ENCODE peak calls at places on chromosomes 3 and 15, in six cellular contexts. One of them, this sample, is unnamed.

GRCh38 chr3:31252216-31253185 is 280.2 kb upstream of the STT3B start:
- DNase-seq in progenitor cell of endocrine pancreas: no peak
- DNase-seq in PC-3: no peak
- DNase-seq in IMR-90: no peak
- DNase-seq in left ventricle myocardium inferior: no peak
- DNase-seq in AG09319: no peak
- DNase-seq in this sample: no peak

GRCh38 chr15:25176991-25177954 is 222.5 kb downstream of the SNRPN start:
- DNase-seq in progenitor cell of endocrine pancreas: peak
- DNase-seq in PC-3: no peak
- DNase-seq in IMR-90: no peak
- DNase-seq in left ventricle myocardium inferior: peak
- DNase-seq in AG09319: no peak
- DNase-seq in this sample: peak

GRCh38 chr3:139934557-139935070 is 371 bp upstream of the CLSTN2 start:
- DNase-seq in progenitor cell of endocrine pancreas: peak
- DNase-seq in PC-3: no peak
- DNase-seq in IMR-90: no peak
- DNase-seq in left ventricle myocardium inferior: peak
- DNase-seq in AG09319: no peak
- DNase-seq in this sample: no peak

GRCh38 chr3:9881440-9881839 is 1.4 kb upstream of the CIDEC start:
- DNase-seq in progenitor cell of endocrine pancreas: no peak
- DNase-seq in PC-3: no peak
- DNase-seq in IMR-90: no peak
- DNase-seq in left ventricle myocardium inferior: no peak
- DNase-seq in AG09319: no peak
- DNase-seq in this sample: no peak

GRCh38 chr3:73045391-73045790 is 16.1 kb upstream of the EBLN2 start:
- DNase-seq in progenitor cell of endocrine pancreas: no peak
- DNase-seq in PC-3: no peak
- DNase-seq in IMR-90: peak
- DNase-seq in left ventricle myocardium inferior: no peak
- DNase-seq in AG09319: no peak
- DNase-seq in this sample: no peak

GRCh38 chr3:27219127-27219860 is 149.9 kb downstream of the NEK10 start:
- DNase-seq in progenitor cell of endocrine pancreas: no peak
- DNase-seq in PC-3: peak
- DNase-seq in IMR-90: peak
- DNase-seq in left ventricle myocardium inferior: no peak
- DNase-seq in AG09319: no peak
- DNase-seq in this sample: no peak

GRCh38 chr15:49741721-49742120 is 120.9 kb downstream of the DTWD1 start:
- DNase-seq in progenitor cell of endocrine pancreas: no peak
- DNase-seq in PC-3: no peak
- DNase-seq in IMR-90: no peak
- DNase-seq in left ventricle myocardium inferior: no peak
- DNase-seq in AG09319: no peak
- DNase-seq in this sample: no peak

GRCh38 chr3:47485812-47486211 is 10.1 kb upstream of the SCAP start:
- DNase-seq in progenitor cell of endocrine pancreas: no peak
- DNase-seq in PC-3: peak
- DNase-seq in IMR-90: peak
- DNase-seq in left ventricle myocardium inferior: no peak
- DNase-seq in AG09319: no peak
- DNase-seq in this sample: no peak

GRCh38 chr15:69607101-69607500 is 154.5 kb downstream of the RPLP1 start:
- DNase-seq in progenitor cell of endocrine pancreas: no peak
- DNase-seq in PC-3: no peak
- DNase-seq in IMR-90: no peak
- DNase-seq in left ventricle myocardium inferior: no peak
- DNase-seq in AG09319: no peak
- DNase-seq in this sample: no peak

GRCh38 chr15:31278056-31278445 is 48.6 kb upstream of the KLF13 start:
- DNase-seq in progenitor cell of endocrine pancreas: peak
- DNase-seq in PC-3: no peak
- DNase-seq in IMR-90: no peak
- DNase-seq in left ventricle myocardium inferior: no peak
- DNase-seq in AG09319: no peak
- DNase-seq in this sample: peak

GRCh38 chr3:195906865-195907729 is 1.3 kb downstream of the TNK2 start:
- DNase-seq in progenitor cell of endocrine pancreas: no peak
- DNase-seq in PC-3: peak
- DNase-seq in IMR-90: peak
- DNase-seq in left ventricle myocardium inferior: no peak
- DNase-seq in AG09319: no peak
- DNase-seq in this sample: peak

GRCh38 chr15:66196565-66196964 is 57.0 kb downstream of the MEGF11 start:
- DNase-seq in progenitor cell of endocrine pancreas: no peak
- DNase-seq in PC-3: peak
- DNase-seq in IMR-90: peak
- DNase-seq in left ventricle myocardium inferior: no peak
- DNase-seq in AG09319: no peak
- DNase-seq in this sample: no peak

GRCh38 chr3:99410789-99411311 is 227.5 kb upstream of the COL8A1 start:
- DNase-seq in progenitor cell of endocrine pancreas: no peak
- DNase-seq in PC-3: peak
- DNase-seq in IMR-90: peak
- DNase-seq in left ventricle myocardium inferior: no peak
- DNase-seq in AG09319: peak
- DNase-seq in this sample: no peak

GRCh38 chr3:101744811-101745210 is 20.4 kb downstream of the CEP97 start:
- DNase-seq in progenitor cell of endocrine pancreas: no peak
- DNase-seq in PC-3: no peak
- DNase-seq in IMR-90: no peak
- DNase-seq in left ventricle myocardium inferior: no peak
- DNase-seq in AG09319: no peak
- DNase-seq in this sample: no peak

GRCh38 chr15:88897456-88898194 is 2.3 kb upstream of the HAPLN3 start:
- DNase-seq in progenitor cell of endocrine pancreas: peak
- DNase-seq in PC-3: peak
- DNase-seq in IMR-90: peak
- DNase-seq in left ventricle myocardium inferior: peak
- DNase-seq in AG09319: peak
- DNase-seq in this sample: no peak

GRCh38 chr15:68311464-68311835 is 33.9 kb downstream of the FEM1B start:
- DNase-seq in progenitor cell of endocrine pancreas: no peak
- DNase-seq in PC-3: no peak
- DNase-seq in IMR-90: no peak
- DNase-seq in left ventricle myocardium inferior: no peak
- DNase-seq in AG09319: no peak
- DNase-seq in this sample: no peak

GRCh38 chr3:194967126-194968117 is 281.7 kb downstream of the FAM43A start:
- DNase-seq in progenitor cell of endocrine pancreas: no peak
- DNase-seq in PC-3: no peak
- DNase-seq in IMR-90: no peak
- DNase-seq in left ventricle myocardium inferior: no peak
- DNase-seq in AG09319: no peak
- DNase-seq in this sample: no peak

GRCh38 chr3:67637255-67637900 is 17.0 kb downstream of the SUCLG2 start:
- DNase-seq in progenitor cell of endocrine pancreas: no peak
- DNase-seq in PC-3: no peak
- DNase-seq in IMR-90: no peak
- DNase-seq in left ventricle myocardium inferior: no peak
- DNase-seq in AG09319: no peak
- DNase-seq in this sample: no peak

GRCh38 chr3:60935709-60936108 is 315.5 kb downstream of the FHIT start:
- DNase-seq in progenitor cell of endocrine pancreas: no peak
- DNase-seq in PC-3: peak
- DNase-seq in IMR-90: peak
- DNase-seq in left ventricle myocardium inferior: no peak
- DNase-seq in AG09319: no peak
- DNase-seq in this sample: no peak

GRCh38 chr3:189365609-189366564 is 194.1 kb downstream of the TPRG1 start:
- DNase-seq in progenitor cell of endocrine pancreas: no peak
- DNase-seq in PC-3: no peak
- DNase-seq in IMR-90: no peak
- DNase-seq in left ventricle myocardium inferior: no peak
- DNase-seq in AG09319: no peak
- DNase-seq in this sample: no peak
- TF ChIP-seq CTCF in progenitor cell of endocrine pancreas: no peak
- TF ChIP-seq CTCF in PC-3: no peak
- TF ChIP-seq CTCF in IMR-90: no peak
- TF ChIP-seq CTCF in left ventricle myocardium inferior: no peak
- TF ChIP-seq CTCF in AG09319: peak
- TF ChIP-seq CTCF in this sample: no peak

DNA sequence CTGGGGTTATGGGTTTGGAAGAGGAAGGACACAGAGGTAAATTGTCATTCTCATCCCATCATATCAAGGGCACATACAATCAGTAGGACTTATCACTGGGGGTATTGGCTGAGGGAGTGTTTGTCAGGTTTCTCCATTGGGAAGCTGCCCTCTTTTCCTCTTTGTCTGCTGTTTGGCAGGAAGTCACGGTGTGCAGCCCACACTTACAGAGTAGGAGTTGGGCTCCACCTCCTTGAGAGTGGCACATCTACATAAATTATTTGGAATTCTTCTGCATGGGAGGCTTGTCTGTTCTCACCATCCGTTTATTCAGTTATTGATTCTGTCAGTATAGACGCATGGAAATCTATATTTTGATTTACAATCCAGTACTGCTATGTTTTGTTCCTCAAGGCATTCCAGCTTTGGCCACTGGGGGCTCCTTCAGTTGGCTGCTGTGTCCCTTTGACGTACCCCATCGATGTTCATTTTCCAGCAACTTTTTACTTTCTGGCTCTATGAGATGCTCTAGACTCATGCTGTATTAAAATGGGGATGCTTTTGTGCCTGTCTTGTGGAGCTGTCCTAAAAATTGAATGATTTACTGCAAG is 200.3 kb downstream of the SLCO3A1 start:
- DNase-seq in progenitor cell of endocrine pancreas: no peak
- DNase-seq in PC-3: no peak
- DNase-seq in IMR-90: no peak
- DNase-seq in left ventricle myocardium inferior: no peak
- DNase-seq in AG09319: no peak
- DNase-seq in this sample: no peak
- TF ChIP-seq CTCF in progenitor cell of endocrine pancreas: peak
- TF ChIP-seq CTCF in PC-3: peak
- TF ChIP-seq CTCF in IMR-90: no peak
- TF ChIP-seq CTCF in left ventricle myocardium inferior: peak
- TF ChIP-seq CTCF in AG09319: peak
- TF ChIP-seq CTCF in this sample: no peak

DNA sequence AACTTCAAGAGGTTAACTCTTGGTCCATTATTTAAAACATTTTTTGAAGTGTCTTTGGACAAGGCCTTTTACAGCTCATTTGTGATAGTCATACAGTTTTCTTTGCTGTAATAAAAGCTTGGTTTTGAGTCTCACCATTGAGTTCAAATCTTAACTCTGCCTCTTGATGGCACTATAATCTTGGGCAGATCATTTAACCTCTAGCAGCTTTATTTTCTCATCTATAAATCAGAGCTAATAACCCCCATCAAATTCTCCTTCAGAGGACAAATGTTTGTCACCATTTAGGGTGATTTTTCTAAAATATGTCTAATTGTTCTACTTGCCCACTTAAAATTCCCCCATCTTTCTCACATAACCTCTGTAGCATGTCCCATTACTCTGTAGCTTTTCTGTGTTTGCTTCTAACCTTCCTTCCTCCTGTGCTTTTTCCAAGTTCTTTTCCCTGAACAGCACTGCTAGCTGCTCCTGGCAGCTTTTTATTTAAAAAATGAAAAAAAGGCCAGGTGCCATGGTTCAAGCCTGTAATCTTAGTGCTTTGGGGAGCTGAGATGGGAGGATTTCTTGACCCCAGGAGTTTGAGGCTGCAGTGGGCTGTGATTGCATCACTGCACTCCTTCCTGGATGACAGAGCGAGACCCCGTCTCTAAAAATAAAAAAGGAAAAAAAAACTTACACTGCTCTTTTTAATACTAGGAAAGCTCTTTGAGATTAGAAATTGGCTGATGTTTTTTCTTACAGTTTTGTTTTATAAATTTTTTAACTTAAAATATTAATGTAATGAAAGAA is 28.5 kb downstream of the UBE2E1 start:
- DNase-seq in progenitor cell of endocrine pancreas: no peak
- DNase-seq in PC-3: no peak
- DNase-seq in IMR-90: no peak
- DNase-seq in left ventricle myocardium inferior: no peak
- DNase-seq in AG09319: no peak
- DNase-seq in this sample: no peak
- TF ChIP-seq CTCF in progenitor cell of endocrine pancreas: peak
- TF ChIP-seq CTCF in PC-3: peak
- TF ChIP-seq CTCF in IMR-90: peak
- TF ChIP-seq CTCF in left ventricle myocardium inferior: peak
- TF ChIP-seq CTCF in AG09319: no peak
- TF ChIP-seq CTCF in this sample: no peak

GRCh38 chr3:166362698-166363097 is 525.5 kb upstream of the BCHE start:
- DNase-seq in progenitor cell of endocrine pancreas: no peak
- DNase-seq in PC-3: peak
- DNase-seq in IMR-90: no peak
- DNase-seq in left ventricle myocardium inferior: no peak
- DNase-seq in AG09319: no peak
- DNase-seq in this sample: no peak
- TF ChIP-seq CTCF in progenitor cell of endocrine pancreas: no peak
- TF ChIP-seq CTCF in PC-3: no peak
- TF ChIP-seq CTCF in IMR-90: no peak
- TF ChIP-seq CTCF in left ventricle myocardium inferior: no peak
- TF ChIP-seq CTCF in AG09319: no peak
- TF ChIP-seq CTCF in this sample: no peak

GRCh38 chr3:123169492-123169929 is 32.2 kb upstream of the SEC22A start:
- DNase-seq in progenitor cell of endocrine pancreas: no peak
- DNase-seq in PC-3: no peak
- DNase-seq in IMR-90: peak
- DNase-seq in left ventricle myocardium inferior: no peak
- DNase-seq in AG09319: no peak
- DNase-seq in this sample: no peak
- TF ChIP-seq CTCF in progenitor cell of endocrine pancreas: no peak
- TF ChIP-seq CTCF in PC-3: no peak
- TF ChIP-seq CTCF in IMR-90: no peak
- TF ChIP-seq CTCF in left ventricle myocardium inferior: no peak
- TF ChIP-seq CTCF in AG09319: no peak
- TF ChIP-seq CTCF in this sample: no peak

GRCh38 chr3:33826206-33826605 is 27.8 kb downstream of the PDCD6IP start:
- DNase-seq in progenitor cell of endocrine pancreas: no peak
- DNase-seq in PC-3: no peak
- DNase-seq in IMR-90: peak
- DNase-seq in left ventricle myocardium inferior: no peak
- DNase-seq in AG09319: peak
- DNase-seq in this sample: no peak
- TF ChIP-seq CTCF in progenitor cell of endocrine pancreas: no peak
- TF ChIP-seq CTCF in PC-3: no peak
- TF ChIP-seq CTCF in IMR-90: no peak
- TF ChIP-seq CTCF in left ventricle myocardium inferior: no peak
- TF ChIP-seq CTCF in AG09319: no peak
- TF ChIP-seq CTCF in this sample: no peak

DNA sequence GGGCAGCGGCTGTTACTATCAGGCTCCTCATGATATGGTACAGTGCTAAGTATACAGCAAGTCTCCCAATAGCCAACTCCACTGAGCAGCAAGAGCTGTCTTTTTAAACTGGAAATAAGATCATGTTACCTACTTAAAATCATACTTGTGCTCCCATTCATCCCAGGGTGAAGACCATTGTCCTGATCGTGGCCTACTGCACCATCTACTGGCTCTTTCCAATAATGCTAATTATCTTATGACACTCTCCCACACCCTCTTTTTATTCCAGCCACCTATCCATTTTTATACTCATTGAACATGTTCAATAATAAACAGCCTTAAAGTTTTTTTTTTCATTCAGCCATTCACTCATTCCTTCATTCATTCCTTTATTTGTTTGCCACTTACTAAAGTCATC is 117.7 kb downstream of the GBE1 start:
- DNase-seq in progenitor cell of endocrine pancreas: no peak
- DNase-seq in PC-3: peak
- DNase-seq in IMR-90: peak
- DNase-seq in left ventricle myocardium inferior: no peak
- DNase-seq in AG09319: no peak
- DNase-seq in this sample: no peak
- TF ChIP-seq CTCF in progenitor cell of endocrine pancreas: peak
- TF ChIP-seq CTCF in PC-3: peak
- TF ChIP-seq CTCF in IMR-90: peak
- TF ChIP-seq CTCF in left ventricle myocardium inferior: peak
- TF ChIP-seq CTCF in AG09319: peak
- TF ChIP-seq CTCF in this sample: no peak

This sample was measured in natural killer cell.